ENCODE peak calls at places on chromosome 20, in ten cellular contexts. L is SJCRH30; C is right atrium auricular region; J is heart left ventricle; B is CD4-positive, CD25-positive, alpha-beta regulatory T cell; M is fibroblast of lung; D is fibroblast of mammary gland; R is HL-60; Q is mesendoderm; V is ovary. N is an unnamed sample.

GRCh38 chr20:5928831-5929715 is 21.3 kb downstream of the TRMT6 start:
- DNase-seq in L (no peak), C (no peak), J (no peak), B (no peak), M (no peak), D (peak; percentile 53), R (no peak), Q (no peak), V (no peak), N (no peak)

GRCh38 chr20:61897401-61898295 is 168.0 kb downstream of the TAF4 start:
- DNase-seq in L (no peak), C (no peak), J (no peak), B (no peak), M (no peak), D (no peak), R (no peak), Q (no peak), V (no peak), N (no peak)

GRCh38 chr20:25023316-25023715 is 30.8 kb upstream of the APMAP start:
- DNase-seq in L (no peak), C (no peak), J (no peak), B (no peak), M (no peak), D (no peak), R (no peak), Q (no peak), V (no peak), N (no peak)

GRCh38 chr20:61823242-61823641 is 242.4 kb downstream of the TAF4 start:
- DNase-seq in L (no peak), C (no peak), J (no peak), B (no peak), M (no peak), D (no peak), R (no peak), Q (no peak), V (no peak), N (no peak)

GRCh38 chr20:51438136-51438535 is 104.4 kb downstream of the NFATC2 start:
- DNase-seq in L (no peak), C (no peak), J (no peak), B (no peak), M (no peak), D (no peak), R (no peak), Q (no peak), V (no peak), N (no peak)

GRCh38 chr20:48538856-48539255 is 288.9 kb downstream of the PREX1 start:
- DNase-seq in L (peak; percentile 47), C (no peak), J (no peak), B (no peak), M (peak; percentile 27), D (no peak), R (no peak), Q (peak; percentile 83), V (no peak), N (no peak)

GRCh38 chr20:63919130-63919529 is 24.2 kb downstream of the DNAJC5 start:
- DNase-seq in L (no peak), C (no peak), J (no peak), B (no peak), M (no peak), D (no peak), R (no peak), Q (no peak), V (no peak), N (no peak)

GRCh38 chr20:50415031-50415515 is 95.1 kb upstream of the PTPN1 start:
- DNase-seq in L (no peak), C (no peak), J (no peak), B (no peak), M (no peak), D (no peak), R (no peak), Q (no peak), V (peak; percentile 32), N (no peak)

GRCh38 chr20:57618091-57618765 is 2.0 kb downstream of the ZBP1 start:
- DNase-seq in L (no peak), C (peak; percentile 58), J (no peak), B (peak; percentile 53), M (no peak), D (no peak), R (no peak), Q (peak; percentile 62), V (no peak), N (no peak)

GRCh38 chr20:62765432-62766070 is 30.7 kb upstream of the MRGBP start:
- DNase-seq in L (no peak), C (no peak), J (no peak), B (no peak), M (no peak), D (no peak), R (no peak), Q (no peak), V (no peak), N (no peak)

GRCh38 chr20:57655812-57656161 is 35.6 kb upstream of the ZBP1 start:
- DNase-seq in L (no peak), C (no peak), J (no peak), B (no peak), M (no peak), D (no peak), R (no peak), Q (no peak), V (no peak), N (no peak)

GRCh38 chr20:24816431-24816830 is 132.6 kb upstream of the CST7 start:
- DNase-seq in L (no peak), C (no peak), J (no peak), B (no peak), M (no peak), D (no peak), R (no peak), Q (no peak), V (no peak), N (no peak)

GRCh38 chr20:43977962-43978361 is 63.3 kb downstream of the TOX2 start:
- DNase-seq in L (no peak), C (no peak), J (no peak), B (no peak), M (no peak), D (no peak), R (no peak), Q (peak; percentile 97), V (no peak), N (no peak)

GRCh38 chr20:49119972-49120371 is 68.2 kb downstream of the STAU1 start:
- DNase-seq in L (no peak), C (no peak), J (no peak), B (no peak), M (no peak), D (no peak), R (no peak), Q (no peak), V (no peak), N (no peak)

GRCh38 chr20:38840894-38841470 is 35.5 kb downstream of the PPP1R16B start:
- DNase-seq in L (no peak), C (no peak), J (no peak), B (peak; percentile 39), M (no peak), D (no peak), R (no peak), Q (no peak), V (no peak), N (no peak)

GRCh38 chr20:38842558-38842981 is 37.1 kb downstream of the PPP1R16B start:
- DNase-seq in L (no peak), C (no peak), J (no peak), B (peak; percentile 88), M (no peak), D (no peak), R (peak; percentile 4), Q (no peak), V (no peak), N (peak; percentile 44)

GRCh38 chr20:38841570-38841969 is 36.1 kb downstream of the PPP1R16B start:
- DNase-seq in L (no peak), C (no peak), J (no peak), B (no peak), M (no peak), D (no peak), R (no peak), Q (no peak), V (no peak), N (no peak)

GRCh38 chr20:38843346-38843745 is 37.8 kb downstream of the PPP1R16B start:
- DNase-seq in L (no peak), C (no peak), J (no peak), B (peak; percentile 42), M (no peak), D (no peak), R (no peak), Q (no peak), V (no peak), N (no peak)

GRCh38 chr20:38842017-38842416 is 36.5 kb downstream of the PPP1R16B start:
- DNase-seq in L (no peak), C (no peak), J (no peak), B (peak; percentile 69), M (no peak), D (no peak), R (no peak), Q (no peak), V (no peak), N (no peak)
- H3K4me3 ChIP-seq in L (no peak overlapping the region), C (no peak overlapping the region), J (no peak overlapping the region), B (peak overlapping the region; percentile 72), M (no peak overlapping the region), D (no peak overlapping the region), R (no peak overlapping the region), Q (no peak overlapping the region), V (no peak overlapping the region), N (no peak overlapping the region)

GRCh38 chr20:21615617-21616080 is 89.8 kb upstream of the PAX1 start:
- DNase-seq in L (peak; percentile 80), C (no peak), J (peak; percentile 15), B (peak; percentile 56), M (peak; percentile 37), D (peak; percentile 45), R (peak; percentile 53), Q (peak; percentile 71), V (no peak), N (peak; percentile 32)
- H3K4me3 ChIP-seq in L (no peak overlapping the region), C (no peak overlapping the region), J (no peak overlapping the region), B (no peak overlapping the region), M (no peak overlapping the region), D (no peak overlapping the region), R (no peak overlapping the region), Q (no peak overlapping the region), V (no peak overlapping the region), N (no peak overlapping the region)

DNA sequence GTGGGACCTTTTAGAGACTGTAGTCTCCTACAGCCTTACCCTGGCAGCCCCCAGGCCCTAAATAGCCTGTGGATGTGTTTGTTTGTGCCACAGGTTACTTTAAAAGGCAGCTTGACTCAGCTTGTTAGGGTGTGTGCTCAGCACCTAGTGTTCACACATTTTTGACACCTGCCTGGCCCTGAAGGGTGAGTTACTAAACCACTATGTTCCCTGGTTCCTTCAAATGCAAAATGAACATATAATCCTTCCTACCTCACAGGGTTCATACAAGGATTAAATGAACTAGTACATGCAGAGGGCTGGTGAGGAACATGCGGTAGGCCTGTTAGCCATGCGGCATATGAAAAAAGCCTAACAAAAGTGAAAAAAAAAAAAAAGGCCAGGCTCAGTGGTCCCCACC is 14.9 kb upstream of the TFAP2C start:
- DNase-seq in L (no peak), C (no peak), J (no peak), B (no peak), M (no peak), D (no peak), R (no peak), Q (no peak), V (no peak), N (no peak)
- H3K4me3 ChIP-seq in L (no peak overlapping the region), C (no peak overlapping the region), J (no peak overlapping the region), B (no peak overlapping the region), M (no peak overlapping the region), D (no peak overlapping the region), R (no peak overlapping the region), Q (no peak overlapping the region), V (no peak overlapping the region), N (no peak overlapping the region)

DNA sequence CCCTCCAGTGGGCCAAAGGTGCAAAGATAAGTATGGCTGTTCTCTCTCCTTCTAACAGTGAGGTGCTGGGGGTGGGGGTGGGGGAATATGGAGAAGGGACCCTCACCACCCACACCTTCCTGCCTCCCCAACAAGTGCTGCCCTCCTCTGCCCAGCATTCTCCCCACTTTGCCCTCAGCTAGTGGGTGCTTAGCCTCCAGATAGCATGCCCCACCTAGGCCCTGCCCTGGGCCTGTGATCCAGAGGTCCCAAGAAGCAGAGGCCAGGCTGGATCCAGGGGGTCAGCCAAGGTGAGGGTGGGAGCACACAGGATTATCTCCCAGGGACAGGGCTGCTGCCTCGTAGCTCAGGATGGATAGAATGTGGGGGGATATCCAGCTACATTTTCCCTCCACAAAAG is 1.2 kb downstream of the ADISSP start:
- DNase-seq in L (no peak), C (no peak), J (no peak), B (no peak), M (no peak), D (no peak), R (no peak), Q (no peak), V (no peak), N (no peak)
- H3K4me3 ChIP-seq in L (no peak overlapping the region), C (peak overlapping the region; percentile 49), J (peak overlapping the region; percentile 57), B (peak overlapping the region; percentile 30), M (peak overlapping the region; percentile 86), D (peak overlapping the region; percentile 67), R (peak overlapping the region; percentile 99), Q (no peak overlapping the region), V (peak overlapping the region; percentile 77), N (peak overlapping the region; percentile 83)